ENCODE peak calls at places on chromosomes 13 and 19, in nine cellular contexts. K is HTR-8/SVneo, I is Right ventricle myocardium superior, G is progenitor cell of endocrine pancreas, P is endothelial cell, O is RPMI7951, C is adipocyte, B is hippocampal formation, U is globus pallidus. D is an unnamed sample.

GRCh38 chr13:75685239-75685697 is 49.1 kb downstream of the LMO7 start:
- DNase-seq in K (peak), I (no peak), G (no peak), P (no peak), O (peak), C (peak), B (no peak), U (no peak), D (no peak)

GRCh38 chr19:49863254-49863934 is 4.0 kb downstream of the PNKP start:
- DNase-seq in K (no peak), I (no peak), G (no peak), P (no peak), O (no peak), C (no peak), B (no peak), U (no peak), D (no peak)

GRCh38 chr19:21602105-21602658 is 96.8 kb downstream of the ZNF429 start:
- DNase-seq in K (no peak), I (no peak), G (no peak), P (no peak), O (no peak), C (no peak), B (no peak), U (no peak), D (no peak)

GRCh38 chr13:23705578-23705977 is 135.4 kb downstream of the TNFRSF19 start:
- DNase-seq in K (no peak), I (no peak), G (no peak), P (no peak), O (no peak), C (peak), B (no peak), U (no peak), D (no peak)

GRCh38 chr19:33396701-33397535 is 23.4 kb downstream of the CEBPG start:
- DNase-seq in K (no peak), I (peak), G (no peak), P (peak), O (no peak), C (no peak), B (no peak), U (no peak), D (no peak)

GRCh38 chr19:5403968-5404640 is 51.1 kb upstream of the ZNRF4 start:
- DNase-seq in K (peak), I (peak), G (peak), P (peak), O (peak), C (peak), B (peak), U (peak), D (peak)

GRCh38 chr13:94315188-94315587 is 164.3 kb downstream of the DCT start:
- DNase-seq in K (no peak), I (no peak), G (no peak), P (no peak), O (no peak), C (no peak), B (no peak), U (no peak), D (peak)

GRCh38 chr13:39130298-39130697 is 92.0 kb downstream of the NHLRC3 start:
- DNase-seq in K (no peak), I (no peak), G (no peak), P (no peak), O (no peak), C (no peak), B (no peak), U (no peak), D (no peak)

GRCh38 chr13:71378992-71379905 is 487.8 kb downstream of the DACH1 start:
- DNase-seq in K (no peak), I (no peak), G (no peak), P (no peak), O (no peak), C (peak), B (no peak), U (peak), D (peak)

GRCh38 chr13:100630564-100630963 is 42.0 kb upstream of the GGACT start:
- DNase-seq in K (no peak), I (no peak), G (no peak), P (no peak), O (no peak), C (no peak), B (peak), U (peak), D (no peak)

GRCh38 chr13:107742544-107742943 is 472.8 kb downstream of the LIG4 start:
- DNase-seq in K (no peak), I (no peak), G (no peak), P (no peak), O (no peak), C (no peak), B (no peak), U (no peak), D (no peak)

GRCh38 chr19:45607071-45608029 is 5.3 kb upstream of the GPR4 start:
- DNase-seq in K (peak), I (peak), G (peak), P (peak), O (peak), C (peak), B (peak), U (peak), D (peak)

GRCh38 chr13:51800456-51800855 is 3.5 kb downstream of the DHRS12 start:
- DNase-seq in K (no peak), I (peak), G (no peak), P (no peak), O (no peak), C (no peak), B (no peak), U (no peak), D (no peak)

GRCh38 chr19:29260477-29261317 is 47.7 kb upstream of the UQCRFS1 start:
- DNase-seq in K (no peak), I (no peak), G (peak), P (peak), O (peak), C (peak), B (no peak), U (peak), D (peak)

GRCh38 chr19:51572415-51572814 is 1.3 kb downstream of the ZNF175 start:
- DNase-seq in K (no peak), I (no peak), G (no peak), P (no peak), O (peak), C (no peak), B (no peak), U (no peak), D (peak)

GRCh38 chr13:93190006-93190405 is 36.6 kb upstream of the GPC6 start:
- DNase-seq in K (no peak), I (no peak), G (no peak), P (no peak), O (no peak), C (no peak), B (no peak), U (no peak), D (no peak)

GRCh38 chr13:35988648-35989081 is 142.5 kb downstream of the DCLK1 start:
- DNase-seq in K (no peak), I (no peak), G (no peak), P (no peak), O (no peak), C (peak), B (no peak), U (no peak), D (no peak)

GRCh38 chr19:50817941-50818858 is 5.4 kb downstream of the KLK1 start:
- DNase-seq in K (no peak), I (peak), G (peak), P (peak), O (peak), C (peak), B (no peak), U (no peak), D (no peak)

GRCh38 chr13:98014766-98015165 is 61.3 kb downstream of the IPO5 start:
- DNase-seq in K (no peak), I (no peak), G (no peak), P (no peak), O (peak), C (peak), B (no peak), U (no peak), D (peak)

GRCh38 chr13:94534171-94534570 is 54.7 kb upstream of the DCT start:
- DNase-seq in K (no peak), I (no peak), G (no peak), P (no peak), O (no peak), C (peak), B (no peak), U (no peak), D (peak)

GRCh38 chr19:12574036-12574435 is 22.8 kb upstream of the ZNF564 start:
- DNase-seq in K (no peak), I (no peak), G (no peak), P (no peak), O (no peak), C (no peak), B (no peak), U (no peak), D (no peak)

GRCh38 chr19:22527554-22527953 is 105.4 kb upstream of the ZNF98 start:
- DNase-seq in K (no peak), I (no peak), G (no peak), P (no peak), O (no peak), C (no peak), B (no peak), U (no peak), D (no peak)

GRCh38 chr13:86870388-86870966 is 800.7 kb upstream of the SLITRK5 start:
- DNase-seq in K (peak), I (no peak), G (no peak), P (no peak), O (peak), C (peak), B (no peak), U (no peak), D (peak)

GRCh38 chr13:113814435-113814821 is 49.4 kb downstream of the GAS6 start:
- DNase-seq in K (peak), I (peak), G (no peak), P (no peak), O (peak), C (peak), B (no peak), U (no peak), D (no peak)

GRCh38 chr13:32645854-32646253 is 59.6 kb downstream of the PDS5B start:
- DNase-seq in K (no peak), I (no peak), G (no peak), P (no peak), O (no peak), C (no peak), B (no peak), U (no peak), D (no peak)

GRCh38 chr13:24661713-24662112 is 18.5 kb upstream of the ATP12A start:
- DNase-seq in K (no peak), I (no peak), G (no peak), P (no peak), O (no peak), C (no peak), B (no peak), U (no peak), D (no peak)

GRCh38 chr19:18489627-18490184 is 32.2 kb downstream of the ELL start:
- DNase-seq in K (no peak), I (no peak), G (no peak), P (no peak), O (no peak), C (no peak), B (no peak), U (no peak), D (no peak)

D was measured in RKO.